ENCODE peak calls at places on chromosome 1, in six cellular contexts. Y is astrocyte of the cerebellum, B is cardiac muscle cell, M is A549, J is AG04450, P is WTC11. K is an unnamed sample.
A peak's percentile ranks its signal among the peaks of the same experiment; 100 is the strongest.

GRCh38 chr1:243580984-243581383 is 269.1 kb downstream of the AKT3 start:
- DNase-seq in Y (no peak), B (no peak), P (no peak), M (no peak), J (no peak), K (no peak)

GRCh38 chr1:214233856-214234634 is 46.9 kb upstream of the SMYD2 start:
- DNase-seq in M (no peak), P (no peak), J (no peak), Y (no peak), B (no peak), K (no peak)

GRCh38 chr1:40653851-40654537 is 11.5 kb downstream of the RIMS3 start:
- DNase-seq in B (peak; percentile 74), Y (no peak), P (peak; percentile 78), J (no peak), M (no peak), K (no peak)

GRCh38 chr1:207397525-207397926 is 56.6 kb upstream of the CR2 start:
- DNase-seq in P (no peak), M (peak; percentile 5), Y (no peak), J (no peak), B (no peak), K (no peak)

GRCh38 chr1:228515200-228515834 is 28.1 kb downstream of the RNF187 start:
- DNase-seq in J (peak; percentile 18), M (peak; percentile 55), P (no peak), B (peak; percentile 12), Y (peak; percentile 29), K (peak; percentile 34)

GRCh38 chr1:24386241-24386640 is 27.3 kb downstream of the STPG1 start:
- DNase-seq in J (no peak), M (no peak), P (no peak), Y (no peak), B (peak; percentile 28), K (no peak)

GRCh38 chr1:226763741-226764264 is 24.7 kb upstream of the ITPKB start:
- DNase-seq in P (peak; percentile 33), J (peak; percentile 60), M (peak; percentile 87), Y (peak; percentile 66), B (no peak), K (no peak)

GRCh38 chr1:67685558-67686271 is 714 bp downstream of the GADD45A start:
- DNase-seq in Y (no peak), B (peak; percentile 47), J (no peak), M (peak; percentile 27), P (peak; percentile 58), K (peak; percentile 76)

GRCh38 chr1:51264470-51264869 is 28.4 kb downstream of the RNF11 start:
- DNase-seq in P (no peak), B (no peak), Y (peak; percentile 93), J (peak; percentile 78), M (no peak), K (no peak)

GRCh38 chr1:151221616-151222015 is 23.3 kb downstream of the PIP5K1A start:
- DNase-seq in M (no peak), B (no peak), Y (no peak), P (no peak), J (no peak), K (no peak)

GRCh38 chr1:8554956-8555534 is 237.1 kb downstream of the SLC45A1 start:
- DNase-seq in B (no peak), Y (no peak), P (no peak), M (no peak), J (no peak), K (no peak)

GRCh38 chr1:35556494-35557117 is 597 bp downstream of the KIAA0319L start:
- DNase-seq in J (no peak), Y (no peak), M (no peak), B (no peak), P (no peak), K (no peak)

GRCh38 chr1:230790026-230790425 is 42.8 kb downstream of the CAPN9 start:
- DNase-seq in P (no peak), B (no peak), J (no peak), Y (no peak), M (no peak), K (peak; percentile 43)

GRCh38 chr1:226044514-226045132 is 17.9 kb upstream of the H3-3A start:
- DNase-seq in B (no peak), J (no peak), M (no peak), Y (no peak), P (no peak), K (no peak)

GRCh38 chr1:231442735-231443134 is 20.6 kb upstream of the EGLN1 start:
- DNase-seq in M (peak; percentile 17), B (no peak), J (no peak), P (no peak), Y (no peak), K (no peak)

GRCh38 chr1:116827607-116828125 is 73.4 kb downstream of the CD2 start:
- DNase-seq in Y (no peak), P (no peak), J (no peak), M (no peak), B (no peak), K (no peak)

GRCh38 chr1:116824631-116825399 is 70.6 kb downstream of the CD2 start:
- DNase-seq in P (no peak), B (no peak), Y (no peak), J (no peak), M (no peak), K (no peak)

GRCh38 chr1:116825400-116825734 is 71.1 kb downstream of the CD2 start:
- DNase-seq in B (peak; percentile 32), Y (no peak), P (no peak), M (no peak), J (no peak), K (no peak)

GRCh38 chr1:116826818-116827606 is 72.8 kb downstream of the CD2 start:
- DNase-seq in Y (no peak), M (peak; percentile 18), J (no peak), P (no peak), B (no peak), K (no peak)

GRCh38 chr1:116825735-116826438 is 71.7 kb downstream of the CD2 start:
- DNase-seq in P (no peak), J (no peak), M (no peak), Y (no peak), B (peak; percentile 20), K (no peak)
- TF ChIP-seq CTCF in P (no peak), J (no peak), M (no peak), Y (no peak), B (no peak), K (no peak)

GRCh38 chr1:109397451-109398342 is at the start of gene SORT1:
- DNase-seq in M (peak; percentile 78), Y (peak; percentile 73), P (peak; percentile 97), J (peak; percentile 78), B (peak; percentile 98), K (peak; percentile 92)
- TF ChIP-seq CTCF in M (no peak), Y (peak; percentile 18), P (no peak), J (no peak), B (no peak), K (no peak)

GRCh38 chr1:65948609-65949229 is 156.0 kb downstream of the PDE4B start:
- DNase-seq in B (no peak), Y (no peak), M (peak; percentile 33), J (no peak), P (no peak), K (no peak)
- TF ChIP-seq CTCF in B (peak; percentile 26), Y (peak; percentile 14), M (no peak), J (peak; percentile 28), P (no peak), K (no peak)

DNA sequence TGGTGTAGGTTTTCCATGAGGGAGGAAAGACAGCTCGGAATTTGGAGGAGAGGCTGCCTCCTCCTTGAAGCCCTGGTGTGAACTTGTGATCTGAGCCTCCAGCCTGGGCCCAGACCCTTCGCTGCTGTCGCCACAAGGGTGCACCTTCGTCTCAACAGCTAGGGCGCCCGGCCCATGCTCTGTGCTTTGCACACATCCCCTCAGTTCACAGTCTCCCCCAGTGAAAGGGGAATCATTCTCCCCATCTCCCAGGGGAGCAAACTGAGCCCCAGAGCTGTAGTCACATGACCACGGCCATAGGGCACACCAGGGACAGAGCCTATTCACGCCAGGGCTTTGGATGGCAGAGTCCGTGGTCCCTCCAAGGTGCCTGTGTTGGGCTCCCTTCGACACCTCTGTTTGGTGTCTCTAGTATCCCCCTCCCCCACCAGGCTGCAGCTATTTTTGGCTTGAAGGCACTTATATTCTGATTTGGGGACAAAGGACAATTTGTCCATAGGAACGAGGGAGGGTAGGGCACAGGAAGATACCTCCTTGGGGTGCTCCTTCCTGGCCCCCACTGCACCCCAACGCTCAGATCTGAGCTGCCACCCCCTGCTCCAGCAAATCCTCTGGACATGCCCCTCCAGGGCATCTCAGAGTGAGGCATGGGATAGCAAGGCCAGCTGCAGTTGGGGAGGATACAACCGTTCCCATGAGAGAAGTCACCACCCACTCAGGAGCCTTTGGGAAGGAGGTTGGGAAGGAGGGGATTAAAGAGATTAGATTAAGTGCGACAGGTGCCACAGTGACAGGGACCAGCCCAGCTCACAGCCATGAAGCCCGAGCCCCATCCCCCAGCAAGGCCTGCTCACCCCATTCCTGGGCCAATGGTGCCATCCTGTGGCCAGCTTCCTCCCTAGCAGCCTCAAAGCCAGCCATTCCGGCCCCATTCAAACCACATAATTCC is 15.7 kb downstream of the MATN1 start:
- DNase-seq in M (peak; percentile 57), Y (peak; percentile 23), P (peak; percentile 88), J (no peak), B (peak; percentile 87), K (peak; percentile 85)
- TF ChIP-seq CTCF in M (peak; percentile 83), Y (peak; percentile 82), P (peak; percentile 73), J (peak; percentile 92), B (peak; percentile 90), K (peak; percentile 98)

GRCh38 chr1:100037665-100038400 is 68.0 kb downstream of the SLC35A3 start:
- DNase-seq in P (peak; percentile 81), B (peak; percentile 93), M (peak; percentile 81), J (peak; percentile 52), Y (peak; percentile 50), K (peak; percentile 89)
- TF ChIP-seq CTCF in P (no peak), B (no peak), M (no peak), J (no peak), Y (no peak), K (no peak)

GRCh38 chr1:70146488-70146887 is 58.9 kb downstream of the LRRC40 start:
- DNase-seq in M (no peak), J (no peak), B (no peak), P (no peak), Y (peak; percentile 5), K (no peak)

GRCh38 chr1:70140343-70140742 is 65.0 kb downstream of the LRRC40 start:
- DNase-seq in Y (peak; percentile 38), M (no peak), J (no peak), B (no peak), P (no peak), K (no peak)

GRCh38 chr1:70143052-70143659 is 62.2 kb downstream of the LRRC40 start:
- DNase-seq in B (no peak), P (no peak), Y (peak; percentile 26), M (no peak), J (no peak), K (no peak)

GRCh38 chr1:70140894-70141293 is 64.5 kb downstream of the LRRC40 start:
- DNase-seq in J (no peak), B (no peak), M (no peak), Y (no peak), P (no peak), K (no peak)

GRCh38 chr1:70142120-70142519 is 63.3 kb downstream of the LRRC40 start:
- DNase-seq in M (no peak), B (no peak), J (no peak), Y (peak; percentile 3), P (no peak), K (no peak)
- TF ChIP-seq CTCF in M (no peak), B (peak; percentile 63), J (peak; percentile 60), Y (peak; percentile 24), P (no peak), K (peak; percentile 41)